ENCODE peak calls at places on chromosomes 7 and 10, in nine cellular contexts. V, L, R, K, D, B, S, O and F are unnamed samples.

GRCh38 chr7:156950381-156950858 is 908 bp downstream of the NOM1 start:
- DNase-seq in V (no peak), L (no peak), R (no peak), K (no peak), D (no peak), B (no peak), S (no peak), O (no peak), F (no peak)

GRCh38 chr10:103284170-103284569 is 7.2 kb downstream of the INA start:
- DNase-seq in V (no peak), L (no peak), R (no peak), K (no peak), D (no peak), B (no peak), S (no peak), O (no peak), F (no peak)

GRCh38 chr10:132175907-132176581 is 10.7 kb upstream of the DPYSL4 start:
- DNase-seq in V (no peak), L (peak), R (no peak), K (no peak), D (no peak), B (no peak), S (no peak), O (no peak), F (peak)

GRCh38 chr7:113873554-113874151 is 45.2 kb downstream of the PPP1R3A start:
- DNase-seq in V (no peak), L (no peak), R (no peak), K (no peak), D (no peak), B (no peak), S (no peak), O (no peak), F (no peak)

GRCh38 chr7:130490888-130491771 is 755 bp upstream of the MEST start:
- DNase-seq in V (no peak), L (peak), R (no peak), K (peak), D (peak), B (no peak), S (no peak), O (no peak), F (peak)

GRCh38 chr10:3879073-3879472 is 94.1 kb upstream of the KLF6 start:
- DNase-seq in V (no peak), L (no peak), R (no peak), K (no peak), D (no peak), B (no peak), S (no peak), O (peak), F (no peak)

GRCh38 chr7:11623093-11623678 is 208.8 kb downstream of the THSD7A start:
- DNase-seq in V (no peak), L (no peak), R (no peak), K (no peak), D (no peak), B (no peak), S (no peak), O (no peak), F (no peak)

GRCh38 chr7:2436341-2437104 is 33.1 kb downstream of the CHST12 start:
- DNase-seq in V (no peak), L (no peak), R (no peak), K (no peak), D (no peak), B (no peak), S (no peak), O (no peak), F (peak)

GRCh38 chr7:148901178-148901577 is 17.1 kb upstream of the EZH2 start:
- DNase-seq in V (no peak), L (no peak), R (no peak), K (no peak), D (no peak), B (no peak), S (no peak), O (no peak), F (no peak)